ENCODE peak calls at places on chromosomes 1 and 21, in nine cellular contexts. K, Q, G, W, P, C, O, H and L are unnamed samples.

GRCh38 chr1:192544983-192545393 is 30.6 kb upstream of the RGS1 start:
- DNase-seq in K (no peak), Q (no peak), H (no peak), W (peak; percentile 50), C (peak; percentile 51), P (no peak), G (no peak), O (peak; percentile 77), L (peak; percentile 32)

GRCh38 chr1:29471487-29472313 is 235.4 kb downstream of the PTPRU start:
- DNase-seq in W (no peak), G (no peak), H (no peak), O (no peak), P (peak; percentile 13), K (no peak), Q (no peak), C (no peak), L (no peak)

GRCh38 chr1:172977296-172978027 is 73.3 kb downstream of the TNFSF18 start:
- DNase-seq in W (peak; percentile 56), C (no peak), O (peak; percentile 69), P (no peak), G (no peak), Q (no peak), K (no peak), H (no peak), L (no peak)

GRCh38 chr21:34797202-34797527 is 128.4 kb downstream of the CLIC6 start:
- DNase-seq in O (no peak), Q (no peak), G (no peak), H (no peak), K (no peak), W (no peak), C (peak; percentile 52), P (no peak), L (no peak)

GRCh38 chr1:178465011-178465410 is 31.8 kb downstream of the CLEC20A start:
- DNase-seq in C (peak; percentile 74), Q (no peak), H (no peak), K (no peak), W (peak; percentile 75), P (no peak), G (no peak), O (peak; percentile 63), L (no peak)

GRCh38 chr21:34885125-34885524 is 164.0 kb downstream of the RUNX1 start:
- DNase-seq in C (peak; percentile 39), K (no peak), Q (no peak), O (no peak), P (no peak), H (no peak), W (peak; percentile 55), G (no peak), L (no peak)

GRCh38 chr1:9671377-9672140 is 20.0 kb downstream of the PIK3CD start:
- DNase-seq in H (no peak), G (no peak), W (no peak), K (peak; percentile 47), C (peak; percentile 31), Q (no peak), P (no peak), O (peak; percentile 49), L (peak; percentile 99)

GRCh38 chr1:189987509-189987908 is 490.2 kb downstream of the BRINP3 start:
- DNase-seq in P (peak; percentile 22), Q (no peak), O (no peak), K (no peak), G (no peak), C (no peak), W (no peak), H (no peak), L (no peak)

GRCh38 chr1:20373286-20373685 is 82.6 kb downstream of the VWA5B1 start:
- DNase-seq in K (no peak), W (no peak), Q (peak; percentile 68), G (no peak), P (no peak), C (no peak), O (no peak), H (no peak), L (no peak)

GRCh38 chr21:28256420-28256831 is 736.3 kb downstream of the LTN1 start:
- DNase-seq in Q (no peak), P (no peak), W (no peak), G (no peak), K (no peak), H (no peak), C (no peak), O (peak; percentile 50), L (peak; percentile 50)

GRCh38 chr1:6008084-6008415 is 15.8 kb upstream of the NPHP4 start:
- DNase-seq in W (no peak), O (no peak), H (no peak), Q (no peak), P (no peak), K (no peak), C (no peak), G (no peak), L (no peak)

GRCh38 chr1:119914071-119914470 is 17.8 kb upstream of the ADAM30 start:
- DNase-seq in H (no peak), C (no peak), K (no peak), O (peak; percentile 29), W (peak; percentile 4), G (no peak), P (no peak), Q (no peak), L (no peak)

GRCh38 chr1:47650205-47650604 is 212.4 kb downstream of the FOXD2 start:
- DNase-seq in Q (no peak), W (peak; percentile 9), K (peak; percentile 67), G (no peak), C (peak; percentile 89), O (peak; percentile 32), P (peak; percentile 84), H (peak; percentile 18), L (peak; percentile 99)

GRCh38 chr1:67336157-67336556 is 28.5 kb downstream of the IL12RB2 start:
- DNase-seq in W (no peak), C (no peak), H (no peak), Q (no peak), G (no peak), O (no peak), P (no peak), K (no peak), L (no peak)

GRCh38 chr1:46539968-46540367 is 11.5 kb downstream of the KNCN start:
- DNase-seq in O (peak; percentile 67), H (no peak), W (peak; percentile 45), G (no peak), C (peak; percentile 77), K (no peak), P (no peak), Q (no peak), L (no peak)

GRCh38 chr1:203672354-203672753 is 45.7 kb downstream of the ATP2B4 start:
- DNase-seq in K (no peak), W (peak; percentile 34), O (peak; percentile 81), C (no peak), G (no peak), Q (no peak), P (peak; percentile 34), H (peak; percentile 73), L (no peak)

GRCh38 chr1:95854457-95854856 is 620.4 kb downstream of the RWDD3 start:
- DNase-seq in W (no peak), O (no peak), P (no peak), C (no peak), G (no peak), Q (no peak), K (no peak), H (no peak), L (no peak)

GRCh38 chr1:154607084-154607747 is 770 bp downstream of the ADAR start:
- DNase-seq in P (peak; percentile 72), H (no peak), O (peak; percentile 73), C (peak; percentile 42), Q (peak; percentile 13), K (no peak), G (no peak), W (peak; percentile 66), L (no peak)

GRCh38 chr1:20483833-20484525 is 2.0 kb downstream of the CAMK2N1 start:
- DNase-seq in Q (no peak), K (no peak), C (peak; percentile 33), H (no peak), W (peak; percentile 56), G (no peak), P (no peak), O (no peak), L (no peak)

GRCh38 chr1:151436985-151437384 is 22.3 kb downstream of the POGZ start:
- DNase-seq in G (no peak), C (no peak), K (no peak), P (no peak), O (no peak), H (no peak), Q (no peak), W (no peak), L (no peak)

GRCh38 chr1:245155186-245156040 is 628 bp downstream of the KIF26B start:
- DNase-seq in O (peak; percentile 18), C (peak; percentile 50), K (no peak), P (peak; percentile 43), Q (no peak), W (peak; percentile 62), H (no peak), G (no peak), L (no peak)

GRCh38 chr1:35574655-35575400 is 1.7 kb downstream of the TFAP2E start:
- DNase-seq in P (no peak), C (no peak), G (no peak), K (no peak), O (no peak), W (no peak), Q (no peak), H (no peak), L (no peak)

GRCh38 chr1:38239258-38239657 is 192.7 kb upstream of the POU3F1 start:
- DNase-seq in H (no peak), G (no peak), W (no peak), C (no peak), O (no peak), K (no peak), P (no peak), Q (no peak), L (no peak)

GRCh38 chr1:99538618-99538956 is 107.3 kb upstream of the PALMD start:
- DNase-seq in O (no peak), G (no peak), Q (no peak), W (no peak), K (no peak), P (no peak), H (no peak), C (no peak), L (no peak)

GRCh38 chr1:243483084-243483845 is 227.4 kb downstream of the SDCCAG8 start:
- DNase-seq in W (no peak), C (no peak), P (no peak), K (no peak), O (no peak), G (no peak), H (no peak), Q (no peak), L (no peak)

GRCh38 chr1:41474490-41475271 is 9.8 kb downstream of the EDN2 start:
- DNase-seq in W (peak; percentile 28), P (no peak), G (no peak), H (no peak), C (no peak), O (no peak), K (no peak), Q (no peak), L (no peak)

GRCh38 chr1:17194981-17195528 is 9.9 kb upstream of the PADI1 start:
- DNase-seq in W (no peak), Q (no peak), O (no peak), H (no peak), P (no peak), C (no peak), G (no peak), K (no peak), L (no peak)

GRCh38 chr1:91948501-91949355 is 473 bp upstream of the BRDT start:
- DNase-seq in W (no peak), P (no peak), H (no peak), C (no peak), K (no peak), O (no peak), G (no peak), Q (no peak), L (no peak)

GRCh38 chr1:35559317-35559944 is 1.8 kb downstream of the NCDN start:
- DNase-seq in H (no peak), O (no peak), P (no peak), C (no peak), Q (no peak), K (no peak), G (no peak), W (peak; percentile 17), L (no peak)

GRCh38 chr1:221691320-221691719 is 50.6 kb downstream of the DUSP10 start:
- DNase-seq in G (no peak), W (no peak), C (no peak), O (no peak), P (no peak), H (no peak), K (no peak), Q (no peak), L (no peak)

GRCh38 chr1:72362538-72362937 is 80.2 kb upstream of the NEGR1 start:
- DNase-seq in W (no peak), Q (no peak), G (no peak), P (no peak), O (no peak), C (no peak), H (no peak), K (no peak), L (no peak)